ENCODE peak calls at places on chromosomes 6 and 20, in four cellular contexts. T is fibroblast of mammary gland, Y is sigmoid colon, I is psoas muscle. L is an unnamed sample.

GRCh38 chr6:142822882-142823578 is 121.9 kb downstream of the HIVEP2 start:
- DNase-seq in T (no peak), Y (no peak), I (peak; percentile 34), L (no peak)

GRCh38 chr6:117615981-117616961 is 14.0 kb upstream of the GOPC start:
- DNase-seq in T (no peak), Y (no peak), I (no peak), L (peak; percentile 49)

GRCh38 chr6:160029525-160029924 is 60.6 kb downstream of the IGF2R start:
- DNase-seq in T (no peak), Y (no peak), I (no peak), L (no peak)

GRCh38 chr6:74404366-74404765 is 708.4 kb downstream of the CD109 start:
- DNase-seq in T (peak; percentile 21), Y (no peak), I (no peak), L (no peak)

GRCh38 chr20:37202267-37202943 is 23.1 kb upstream of the MROH8 start:
- DNase-seq in T (peak; percentile 96), Y (no peak), I (no peak), L (peak; percentile 97)

GRCh38 chr6:111487656-111488055 is 4.6 kb upstream of the REV3L start:
- DNase-seq in T (peak; percentile 86), Y (no peak), I (no peak), L (peak; percentile 78)

GRCh38 chr6:73969982-73970960 is 274.3 kb downstream of the CD109 start:
- DNase-seq in T (peak; percentile 66), Y (no peak), I (no peak), L (peak; percentile 64)

GRCh38 chr6:36227379-36228344 is 31.1 kb downstream of the BRPF3 start:
- DNase-seq in T (no peak), Y (peak; percentile 21), I (no peak), L (no peak)

GRCh38 chr6:114355300-114355699 is 12.5 kb upstream of the HS3ST5 start:
- DNase-seq in T (no peak), Y (no peak), I (no peak), L (no peak)

GRCh38 chr20:9110916-9111432 is 42.1 kb downstream of the PLCB4 start:
- DNase-seq in T (peak; percentile 24), Y (no peak), I (no peak), L (no peak)

GRCh38 chr6:130037207-130037811 is 18.9 kb downstream of the L3MBTL3 start:
- DNase-seq in T (peak; percentile 21), Y (no peak), I (no peak), L (no peak)

GRCh38 chr6:125957845-125958244 is 1.3 kb downstream of the HINT3 start:
- DNase-seq in T (peak; percentile 71), Y (no peak), I (no peak), L (peak; percentile 85)

GRCh38 chr6:133173276-133173675 is 67.9 kb upstream of the EYA4 start:
- DNase-seq in T (no peak), Y (no peak), I (no peak), L (no peak)

GRCh38 chr6:31651602-31652191 is 764 bp downstream of the BAG6 start:
- DNase-seq in T (peak; percentile 82), Y (peak; percentile 91), I (no peak), L (peak; percentile 83)

GRCh38 chr6:163386329-163386910 is 28.1 kb upstream of the QKI start:
- DNase-seq in T (peak; percentile 40), Y (no peak), I (no peak), L (no peak)

GRCh38 chr6:54135665-54136370 is 24.6 kb downstream of the MLIP start:
- DNase-seq in T (peak; percentile 51), Y (no peak), I (no peak), L (peak; percentile 59)

DNA sequence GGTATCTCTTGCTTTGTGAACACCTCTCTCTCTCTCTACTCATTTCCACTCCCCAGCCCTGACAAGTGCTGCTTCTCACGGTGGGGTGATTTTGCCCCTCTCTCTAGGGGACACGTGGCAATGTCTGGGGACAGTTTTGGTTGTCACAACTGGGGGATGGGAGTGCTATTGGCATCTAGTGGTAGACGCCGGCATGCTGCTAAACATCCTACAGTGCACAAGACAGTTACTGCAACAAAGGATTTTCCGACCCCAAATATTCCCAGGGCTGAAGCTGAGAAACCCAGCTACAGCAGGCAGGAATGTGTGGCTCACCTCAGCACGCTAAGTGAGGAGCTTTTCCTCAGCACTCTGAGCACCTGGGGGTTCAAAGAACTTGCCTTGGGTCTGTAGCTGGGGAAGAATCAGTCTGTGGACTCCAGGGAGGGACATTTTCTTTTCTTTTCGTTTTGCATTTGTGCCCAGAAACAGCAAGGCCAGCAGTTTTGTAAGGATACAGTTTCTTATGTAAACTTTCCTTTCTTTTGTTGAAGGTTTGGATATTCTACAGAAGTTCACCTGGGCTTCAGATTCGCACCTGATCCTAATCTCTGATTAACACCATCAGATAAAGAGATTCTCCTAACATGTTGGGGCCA is 246.9 kb upstream of the ZFP64 start:
- DNase-seq in T (no peak), Y (no peak), I (no peak), L (no peak)
- TF ChIP-seq CTCF in T (no peak), Y (no peak), I (no peak), L (no peak)

GRCh38 chr6:88134575-88134974 is 31.6 kb downstream of the CNR1 start:
- DNase-seq in T (no peak), Y (no peak), I (no peak), L (no peak)

GRCh38 chr6:88137915-88138314 is 28.2 kb downstream of the CNR1 start:
- DNase-seq in T (no peak), Y (no peak), I (no peak), L (no peak)

GRCh38 chr6:88133718-88134117 is 32.4 kb downstream of the CNR1 start:
- DNase-seq in T (no peak), Y (no peak), I (no peak), L (no peak)

GRCh38 chr6:88135578-88136114 is 30.5 kb downstream of the CNR1 start:
- DNase-seq in T (no peak), Y (no peak), I (no peak), L (no peak)
- H3K4me3 ChIP-seq in T (no peak overlapping the region), Y (no peak overlapping the region), I (no peak overlapping the region), L (no peak overlapping the region)

DNA sequence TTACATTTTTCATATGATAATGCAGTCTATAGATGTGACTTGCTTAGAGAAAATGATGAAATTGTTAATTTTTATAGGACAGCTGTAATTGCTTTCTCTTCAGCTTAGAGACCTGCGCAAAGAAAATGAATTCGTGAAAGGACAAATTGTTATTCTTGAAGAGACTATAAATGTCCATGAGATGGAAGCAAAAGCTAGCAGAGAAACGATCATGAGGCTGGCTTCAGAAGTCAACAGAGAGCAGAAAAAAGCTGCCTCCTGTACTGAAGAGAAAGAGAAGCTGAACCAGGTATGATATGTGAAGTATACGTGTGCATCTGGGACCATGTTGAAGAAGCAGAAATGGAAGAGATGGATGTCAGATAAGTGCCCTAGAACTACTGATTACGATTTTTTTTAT is 54.4 kb downstream of the CCDC170 start:
- DNase-seq in T (no peak), Y (no peak), I (no peak), L (no peak)
- TF ChIP-seq CTCF in T (no peak), Y (no peak), I (no peak), L (no peak)

GRCh38 chr20:25054995-25055629 is 2.8 kb downstream of the ACSS1 start:
- DNase-seq in T (peak; percentile 58), Y (peak; percentile 62), I (no peak), L (peak; percentile 10)

GRCh38 chr20:25058051-25058796 is at the start of gene ACSS1:
- DNase-seq in T (no peak), Y (peak; percentile 88), I (peak; percentile 67), L (peak; percentile 47)

GRCh38 chr20:25057234-25058050 is 497 bp downstream of the ACSS1 start:
- DNase-seq in T (no peak), Y (peak; percentile 90), I (peak; percentile 74), L (peak; percentile 33)

GRCh38 chr20:25055711-25056492 is 2.0 kb downstream of the ACSS1 start:
- DNase-seq in T (peak; percentile 33), Y (peak; percentile 63), I (no peak), L (no peak)

DNA sequence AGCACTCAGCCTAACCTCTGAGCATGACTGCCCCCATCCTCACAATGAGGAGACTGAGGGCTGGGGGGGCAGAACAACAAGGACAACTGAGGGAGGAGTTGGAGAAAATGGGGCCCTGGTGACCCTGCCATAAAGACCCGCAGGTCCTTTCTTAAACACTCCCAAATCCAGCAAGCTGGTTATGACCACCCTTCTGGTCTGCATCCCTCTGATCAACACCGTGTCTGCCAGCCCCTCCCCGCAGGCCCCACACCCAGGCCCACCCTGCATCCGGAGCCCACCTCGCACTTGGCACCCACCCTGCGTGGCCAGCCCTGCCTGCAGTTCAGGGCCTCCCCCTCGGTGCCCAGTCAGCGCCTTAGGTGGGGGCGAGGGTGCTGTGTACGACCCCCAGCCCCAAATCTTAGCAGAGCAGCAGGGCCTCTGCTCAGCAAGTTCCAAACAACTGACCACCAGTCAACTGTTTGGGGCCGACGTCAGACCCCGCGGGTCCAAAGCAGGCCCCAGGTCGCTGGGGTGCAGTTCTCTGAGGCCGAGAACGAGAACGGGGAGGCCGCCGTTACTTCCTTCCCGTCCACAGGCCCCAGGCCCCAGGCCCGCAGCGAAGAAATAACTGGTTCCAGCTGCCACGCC is 1.2 kb downstream of the ACSS1 start:
- DNase-seq in T (no peak), Y (peak; percentile 71), I (no peak), L (no peak)
- H3K4me3 ChIP-seq in T (peak overlapping the region; percentile 50), Y (peak overlapping the region; percentile 79), I (peak overlapping the region; percentile 86), L (peak overlapping the region; percentile 67)